ENCODE peak calls at places on chromosome 10, in four cellular contexts. T is A549, S is K562, L is endothelial cell of umbilical vein. I is an unnamed sample.

GRCh38 chr10:93512565-93512964 is 16.2 kb downstream of the CEP55 start:
- DNase-seq in L (peak; percentile 19), S (no peak), T (no peak), I (no peak)

GRCh38 chr10:89836840-89837172 is 135.4 kb downstream of the KIF20B start:
- DNase-seq in L (no peak), T (no peak), S (no peak), I (no peak)

GRCh38 chr10:63506554-63506953 is 14.6 kb upstream of the REEP3 start:
- DNase-seq in T (no peak), S (no peak), L (no peak), I (no peak)

GRCh38 chr10:72076756-72077155 is 11.6 kb downstream of the SPOCK2 start:
- DNase-seq in L (no peak), S (no peak), T (no peak), I (no peak)

GRCh38 chr10:30959855-30960247 is 71.8 kb downstream of the ZNF438 start:
- DNase-seq in L (no peak), S (no peak), T (no peak), I (no peak)

GRCh38 chr10:34222359-34222758 is 592.7 kb downstream of the PARD3 start:
- DNase-seq in S (no peak), L (no peak), T (no peak), I (no peak)

GRCh38 chr10:16297652-16298051 is 139.2 kb upstream of the PTER start:
- DNase-seq in T (no peak), S (no peak), L (no peak), I (no peak)

GRCh38 chr10:47376522-47377220 is 7.4 kb downstream of the ZNF488 start:
- DNase-seq in L (no peak), S (no peak), T (no peak), I (no peak)

GRCh38 chr10:119755446-119755845 is 29.6 kb downstream of the INPP5F start:
- DNase-seq in L (no peak), T (no peak), S (no peak), I (no peak)

GRCh38 chr10:110208614-110209398 is 1.4 kb downstream of the MXI1 start:
- DNase-seq in T (peak; percentile 57), L (peak; percentile 10), S (peak; percentile 39), I (peak; percentile 78)

GRCh38 chr10:13657184-13657680 is 70.5 kb downstream of the PRPF18 start:
- DNase-seq in L (no peak), T (no peak), S (no peak), I (no peak)

GRCh38 chr10:115171392-115171960 is 78.3 kb downstream of the ATRNL1 start:
- DNase-seq in L (peak; percentile 16), S (peak; percentile 2), T (peak; percentile 6), I (peak; percentile 28)

GRCh38 chr10:46546591-46547330 is 9.7 kb downstream of the GPRIN2 start:
- DNase-seq in T (no peak), S (no peak), L (no peak), I (no peak)

GRCh38 chr10:45395554-45395953 is 21.5 kb downstream of the ALOX5 start:
- DNase-seq in S (no peak), L (no peak), T (no peak), I (no peak)

GRCh38 chr10:86785968-86786367 is 29.5 kb downstream of the BMPR1A start:
- DNase-seq in T (no peak), L (no peak), S (no peak), I (no peak)

GRCh38 chr10:70111496-70111895 is 21.1 kb downstream of the AIFM2 start:
- DNase-seq in L (no peak), S (no peak), T (no peak), I (no peak)

GRCh38 chr10:70109064-70109729 is 23.4 kb downstream of the AIFM2 start:
- DNase-seq in T (no peak), S (no peak), L (no peak), I (no peak)

GRCh38 chr10:70101668-70102067 is 31.0 kb downstream of the AIFM2 start:
- DNase-seq in T (no peak), S (no peak), L (no peak), I (no peak)

DNA sequence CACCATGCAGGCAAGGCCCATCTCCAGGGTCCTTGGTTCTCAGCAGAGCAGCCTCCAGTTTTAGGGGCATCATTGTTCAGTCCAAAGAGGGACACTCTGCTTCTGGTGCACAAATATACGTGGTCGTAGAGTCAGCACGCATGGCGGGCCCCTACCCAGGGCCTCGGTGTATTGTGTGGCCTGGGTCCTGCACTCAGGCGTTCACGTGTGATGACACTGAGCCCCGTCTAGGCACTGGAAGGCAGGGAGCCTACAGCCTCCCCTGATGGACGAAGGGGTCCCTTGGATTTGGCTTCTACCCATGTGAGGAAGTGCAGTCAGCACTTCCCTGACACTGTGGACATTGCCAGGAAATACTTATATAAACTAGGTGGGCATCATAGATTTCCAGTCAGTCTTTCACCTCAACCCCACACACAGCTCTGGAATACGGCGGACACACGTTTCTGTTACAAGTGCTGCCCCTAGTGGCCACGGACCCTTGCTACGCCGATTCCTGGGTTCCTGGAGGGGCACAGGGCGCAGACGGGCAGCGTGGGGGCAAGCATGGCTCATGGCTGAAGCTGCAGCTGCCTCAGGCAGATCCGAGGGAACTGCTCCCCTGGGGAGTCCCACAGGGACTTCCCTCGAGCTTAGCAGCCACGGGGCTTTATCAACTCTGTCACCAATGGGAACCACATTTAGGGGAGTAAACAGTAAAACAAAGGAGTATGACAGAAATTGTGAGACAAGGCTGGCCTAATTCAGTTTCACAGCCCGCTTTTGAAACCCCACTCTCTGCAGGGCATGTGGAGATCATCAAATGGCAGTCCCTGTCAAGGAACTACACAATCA is 25.4 kb downstream of the AIFM2 start:
- DNase-seq in S (peak; percentile 69), L (no peak), T (no peak), I (peak; percentile 64)
- TF ChIP-seq CTCF in S (peak; percentile 95), L (peak; percentile 51), T (peak; percentile 52), I (peak; percentile 71)

GRCh38 chr10:112851582-112851981 is 98.5 kb upstream of the TCF7L2 start:
- DNase-seq in S (no peak), T (no peak), L (no peak), I (no peak)

GRCh38 chr10:112852308-112852707 is 97.7 kb upstream of the TCF7L2 start:
- DNase-seq in S (no peak), L (no peak), T (no peak), I (peak; percentile 58)

GRCh38 chr10:112847778-112848177 is 102.3 kb upstream of the TCF7L2 start:
- DNase-seq in S (no peak), T (no peak), L (no peak), I (no peak)

GRCh38 chr10:112848212-112848611 is 101.8 kb upstream of the TCF7L2 start:
- DNase-seq in S (peak; percentile 36), T (no peak), L (no peak), I (no peak)

GRCh38 chr10:112848868-112849267 is 101.2 kb upstream of the TCF7L2 start:
- DNase-seq in T (no peak), L (no peak), S (no peak), I (no peak)
- TF ChIP-seq MYC in T (no peak), L (no peak), S (no peak), I (no peak)

DNA sequence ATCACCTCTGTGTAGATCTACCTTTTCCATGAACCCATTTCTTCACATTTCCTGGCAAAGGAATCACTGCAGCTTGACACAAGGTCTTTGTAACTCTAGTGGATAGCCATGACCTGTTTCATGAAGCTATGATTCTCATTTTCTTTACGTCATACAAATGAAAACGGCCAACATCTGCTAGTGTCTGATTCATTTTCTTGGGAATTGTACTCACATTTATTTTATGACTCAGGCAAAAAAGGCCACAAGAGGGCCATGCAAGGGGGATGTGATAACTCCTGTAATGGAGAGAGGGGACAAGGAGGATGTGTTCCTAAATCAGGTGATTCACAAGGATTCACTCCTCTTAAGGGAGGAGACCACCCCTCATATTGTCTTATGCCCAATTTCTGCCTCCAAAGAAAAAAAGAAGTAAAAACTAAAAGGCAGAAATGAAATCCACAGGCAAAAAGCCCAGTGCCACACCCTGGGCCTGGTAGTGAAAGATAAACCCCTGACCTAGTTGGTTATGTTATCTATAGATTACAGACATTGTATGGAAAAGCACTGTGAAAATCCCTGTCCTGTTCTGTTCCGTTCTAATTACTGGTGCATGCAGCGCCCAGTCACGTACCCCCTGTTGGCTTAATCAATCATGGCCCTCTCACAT is 249.9 kb downstream of the IPMK start:
- DNase-seq in S (no peak), L (peak; percentile 4), T (peak; percentile 21), I (no peak)
- TF ChIP-seq CTCF in S (no peak), L (no peak), T (peak; percentile 14), I (no peak)

DNA sequence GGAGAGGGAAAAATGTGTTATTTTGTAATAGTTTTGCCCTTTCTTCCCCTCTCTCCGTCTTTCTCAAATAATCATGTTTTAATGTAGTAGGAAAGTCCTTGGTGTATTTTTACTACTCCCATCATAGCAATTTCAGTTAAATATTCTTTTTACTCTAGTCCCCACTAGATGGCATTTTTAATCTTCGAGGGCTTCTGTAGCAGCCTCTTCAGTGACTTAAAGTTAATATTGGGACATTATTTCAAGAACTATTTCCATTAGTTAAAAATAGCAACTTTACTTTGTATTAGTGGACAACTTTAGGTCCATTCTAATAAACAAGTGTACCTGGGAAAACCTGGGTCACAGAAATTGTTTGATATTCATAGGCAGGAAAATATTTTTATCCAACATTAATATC is 23.0 kb downstream of the EDRF1 start:
- DNase-seq in S (peak; percentile 7), L (peak; percentile 29), T (no peak), I (peak; percentile 9)
- TF ChIP-seq MYC in S (no peak), L (no peak), T (no peak), I (no peak)

GRCh38 chr10:70863470-70864160 is 24.8 kb downstream of the PCBD1 start:
- DNase-seq in T (no peak), S (no peak), L (no peak), I (no peak)
- TF ChIP-seq CTCF in T (no peak), S (no peak), L (no peak), I (no peak)

GRCh38 chr10:130230036-130230435 is 93.8 kb downstream of the GLRX3 start:
- DNase-seq in L (no peak), T (no peak), S (no peak), I (no peak)

GRCh38 chr10:130226012-130226411 is 89.8 kb downstream of the GLRX3 start:
- DNase-seq in S (no peak), T (no peak), L (no peak), I (no peak)

GRCh38 chr10:130231211-130231850 is 95.1 kb downstream of the GLRX3 start:
- DNase-seq in L (no peak), S (no peak), T (no peak), I (no peak)

GRCh38 chr10:130230611-130231010 is 94.4 kb downstream of the GLRX3 start:
- DNase-seq in T (no peak), S (no peak), L (no peak), I (no peak)

DNA sequence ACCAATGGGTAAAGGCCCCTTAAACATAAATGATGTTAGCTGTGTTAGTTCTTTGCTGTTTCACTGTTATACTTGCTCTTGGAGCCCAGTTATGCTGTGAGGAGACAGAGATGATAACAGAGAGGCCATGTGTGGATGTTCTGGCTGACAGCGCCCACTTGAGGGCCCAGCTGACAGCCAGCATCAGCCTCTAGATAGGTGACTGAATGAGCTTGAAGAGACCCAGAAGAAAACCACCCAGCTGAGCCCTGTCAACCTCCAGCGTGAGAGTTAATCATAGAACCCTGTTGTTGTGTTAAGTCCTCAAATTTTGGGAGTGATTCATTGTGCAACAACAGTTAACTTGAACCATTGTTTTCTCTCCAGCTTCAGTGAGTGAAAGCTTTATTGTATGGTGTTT is 91.7 kb downstream of the GLRX3 start:
- DNase-seq in L (no peak), T (no peak), S (peak; percentile 26), I (no peak)
- TF ChIP-seq MYC in L (no peak), T (no peak), S (no peak), I (no peak)

I was measured in NB4.